ENCODE peak calls at places on chromosomes 3 and 15, in nine cellular contexts. One of them, this sample, is unnamed.

GRCh38 chr15:91271565-91272153 is 171.6 kb downstream of the SV2B start:
- DNase-seq in ovary: peak
- DNase-seq in stomach: peak
- DNase-seq in CD4-positive, alpha-beta memory T cell: peak
- DNase-seq in RWPE2: no peak
- DNase-seq in heart left ventricle: peak
- DNase-seq in iPS DF 6.9: no peak
- DNase-seq in MM.1S: peak
- DNase-seq in tibial artery: no peak
- DNase-seq in this sample: no peak

GRCh38 chr15:23416349-23417276 is 30.4 kb downstream of the GOLGA6L2 start:
- DNase-seq in RWPE2: peak
- DNase-seq in heart left ventricle: no peak
- DNase-seq in CD4-positive, alpha-beta memory T cell: no peak
- DNase-seq in stomach: no peak
- DNase-seq in ovary: no peak
- DNase-seq in MM.1S: peak
- DNase-seq in iPS DF 6.9: no peak
- DNase-seq in tibial artery: peak
- DNase-seq in this sample: peak

GRCh38 chr3:61956236-61956635 is 394.9 kb downstream of the PTPRG start:
- DNase-seq in MM.1S: no peak
- DNase-seq in stomach: no peak
- DNase-seq in iPS DF 6.9: no peak
- DNase-seq in CD4-positive, alpha-beta memory T cell: no peak
- DNase-seq in RWPE2: no peak
- DNase-seq in heart left ventricle: no peak
- DNase-seq in ovary: no peak
- DNase-seq in tibial artery: no peak
- DNase-seq in this sample: no peak

GRCh38 chr3:98521897-98522537 is 685 bp downstream of the CLDND1 start:
- DNase-seq in RWPE2: peak
- DNase-seq in ovary: peak
- DNase-seq in iPS DF 6.9: no peak
- DNase-seq in CD4-positive, alpha-beta memory T cell: peak
- DNase-seq in heart left ventricle: peak
- DNase-seq in stomach: peak
- DNase-seq in MM.1S: peak
- DNase-seq in tibial artery: peak
- DNase-seq in this sample: peak

GRCh38 chr3:31831526-31832034 is 149.5 kb downstream of the OSBPL10 start:
- DNase-seq in ovary: no peak
- DNase-seq in iPS DF 6.9: no peak
- DNase-seq in heart left ventricle: no peak
- DNase-seq in MM.1S: no peak
- DNase-seq in RWPE2: no peak
- DNase-seq in stomach: no peak
- DNase-seq in CD4-positive, alpha-beta memory T cell: no peak
- DNase-seq in tibial artery: no peak
- DNase-seq in this sample: no peak

GRCh38 chr3:189225431-189225830 is 53.7 kb downstream of the TPRG1 start:
- DNase-seq in MM.1S: no peak
- DNase-seq in ovary: no peak
- DNase-seq in stomach: no peak
- DNase-seq in iPS DF 6.9: no peak
- DNase-seq in RWPE2: no peak
- DNase-seq in tibial artery: no peak
- DNase-seq in heart left ventricle: no peak
- DNase-seq in CD4-positive, alpha-beta memory T cell: no peak
- DNase-seq in this sample: no peak

GRCh38 chr15:50487287-50487686 is 59.2 kb downstream of the USP50 start:
- DNase-seq in stomach: no peak
- DNase-seq in ovary: no peak
- DNase-seq in iPS DF 6.9: no peak
- DNase-seq in MM.1S: no peak
- DNase-seq in tibial artery: no peak
- DNase-seq in CD4-positive, alpha-beta memory T cell: no peak
- DNase-seq in RWPE2: no peak
- DNase-seq in heart left ventricle: no peak
- DNase-seq in this sample: no peak

GRCh38 chr15:92889390-92890113 is 10.6 kb upstream of the CHD2 start:
- DNase-seq in ovary: no peak
- DNase-seq in tibial artery: no peak
- DNase-seq in heart left ventricle: no peak
- DNase-seq in CD4-positive, alpha-beta memory T cell: no peak
- DNase-seq in RWPE2: no peak
- DNase-seq in stomach: no peak
- DNase-seq in MM.1S: no peak
- DNase-seq in iPS DF 6.9: no peak
- DNase-seq in this sample: no peak

GRCh38 chr3:119580148-119580760 is 962 bp downstream of the ADPRH start:
- DNase-seq in ovary: peak
- DNase-seq in stomach: no peak
- DNase-seq in heart left ventricle: peak
- DNase-seq in iPS DF 6.9: no peak
- DNase-seq in CD4-positive, alpha-beta memory T cell: no peak
- DNase-seq in RWPE2: no peak
- DNase-seq in MM.1S: no peak
- DNase-seq in tibial artery: peak
- DNase-seq in this sample: peak

GRCh38 chr3:56303508-56303907 is 164.8 kb downstream of the ERC2 start:
- DNase-seq in CD4-positive, alpha-beta memory T cell: no peak
- DNase-seq in stomach: no peak
- DNase-seq in tibial artery: no peak
- DNase-seq in ovary: no peak
- DNase-seq in RWPE2: no peak
- DNase-seq in heart left ventricle: peak
- DNase-seq in MM.1S: peak
- DNase-seq in iPS DF 6.9: peak
- DNase-seq in this sample: no peak

GRCh38 chr15:40162552-40162951 is 1.7 kb downstream of the BUB1B start:
- DNase-seq in MM.1S: no peak
- DNase-seq in stomach: no peak
- DNase-seq in CD4-positive, alpha-beta memory T cell: no peak
- DNase-seq in RWPE2: no peak
- DNase-seq in iPS DF 6.9: no peak
- DNase-seq in tibial artery: no peak
- DNase-seq in ovary: no peak
- DNase-seq in heart left ventricle: no peak
- DNase-seq in this sample: no peak
- H3K27ac ChIP-seq in MM.1S: no peak
- H3K27ac ChIP-seq in stomach: no peak
- H3K27ac ChIP-seq in CD4-positive, alpha-beta memory T cell: no peak
- H3K27ac ChIP-seq in RWPE2: no peak
- H3K27ac ChIP-seq in iPS DF 6.9: no peak
- H3K27ac ChIP-seq in tibial artery: no peak
- H3K27ac ChIP-seq in ovary: no peak
- H3K27ac ChIP-seq in heart left ventricle: no peak
- H3K27ac ChIP-seq in this sample: no peak

DNA sequence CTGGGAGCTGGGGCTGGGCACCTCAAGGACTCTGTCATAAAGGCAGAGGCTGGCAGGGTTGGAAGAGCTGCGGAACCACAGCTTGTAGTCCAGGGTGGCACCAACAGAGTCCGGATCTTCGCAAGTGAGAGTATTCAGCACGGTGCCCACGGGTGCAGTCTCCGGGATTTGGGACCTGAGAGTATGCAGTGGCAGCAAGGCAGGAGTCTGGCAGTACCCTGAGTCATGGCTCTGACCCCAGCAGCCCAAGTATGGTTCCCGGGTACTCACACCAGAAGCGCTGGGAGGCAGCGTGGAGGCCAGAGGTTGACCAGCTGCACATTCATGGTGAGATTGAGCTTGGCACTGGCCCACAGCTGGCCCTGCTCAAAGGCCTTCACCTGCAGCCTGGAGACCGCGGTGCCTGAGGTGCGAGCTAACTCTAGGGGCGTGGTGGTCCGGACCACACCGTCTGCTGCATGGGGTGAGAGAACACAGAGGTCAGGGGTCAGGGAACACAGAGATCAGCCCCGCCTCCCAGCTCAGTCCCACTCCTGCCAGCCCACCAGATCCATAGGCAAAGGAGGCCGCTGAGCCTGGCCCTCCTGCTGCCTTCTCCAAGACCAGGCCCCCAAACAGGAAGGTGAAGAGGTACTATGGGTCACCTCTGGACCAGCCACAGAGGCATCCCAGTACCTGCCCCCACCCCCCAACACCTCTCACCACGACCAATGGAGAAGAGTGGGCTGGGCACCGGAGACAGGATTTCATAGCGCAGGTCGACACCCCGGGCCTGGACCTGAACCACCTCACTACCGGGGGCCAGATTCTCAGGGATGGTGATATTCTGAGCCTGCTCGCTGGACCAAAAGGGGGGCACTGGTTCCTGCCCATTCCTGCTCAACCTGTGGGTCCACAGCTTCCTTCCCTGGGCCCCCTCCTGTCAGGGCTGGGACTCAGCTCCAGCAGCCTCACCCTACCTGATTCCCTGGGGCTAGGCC is 4.5 kb downstream of the CDHR4 start:
- DNase-seq in heart left ventricle: no peak
- DNase-seq in CD4-positive, alpha-beta memory T cell: no peak
- DNase-seq in MM.1S: no peak
- DNase-seq in RWPE2: no peak
- DNase-seq in ovary: no peak
- DNase-seq in iPS DF 6.9: no peak
- DNase-seq in stomach: no peak
- DNase-seq in tibial artery: no peak
- DNase-seq in this sample: peak
- H3K27ac ChIP-seq in heart left ventricle: no peak
- H3K27ac ChIP-seq in CD4-positive, alpha-beta memory T cell: no peak
- H3K27ac ChIP-seq in MM.1S: no peak
- H3K27ac ChIP-seq in RWPE2: no peak
- H3K27ac ChIP-seq in ovary: no peak
- H3K27ac ChIP-seq in iPS DF 6.9: no peak
- H3K27ac ChIP-seq in stomach: no peak
- H3K27ac ChIP-seq in tibial artery: no peak
- H3K27ac ChIP-seq in this sample: no peak

DNA sequence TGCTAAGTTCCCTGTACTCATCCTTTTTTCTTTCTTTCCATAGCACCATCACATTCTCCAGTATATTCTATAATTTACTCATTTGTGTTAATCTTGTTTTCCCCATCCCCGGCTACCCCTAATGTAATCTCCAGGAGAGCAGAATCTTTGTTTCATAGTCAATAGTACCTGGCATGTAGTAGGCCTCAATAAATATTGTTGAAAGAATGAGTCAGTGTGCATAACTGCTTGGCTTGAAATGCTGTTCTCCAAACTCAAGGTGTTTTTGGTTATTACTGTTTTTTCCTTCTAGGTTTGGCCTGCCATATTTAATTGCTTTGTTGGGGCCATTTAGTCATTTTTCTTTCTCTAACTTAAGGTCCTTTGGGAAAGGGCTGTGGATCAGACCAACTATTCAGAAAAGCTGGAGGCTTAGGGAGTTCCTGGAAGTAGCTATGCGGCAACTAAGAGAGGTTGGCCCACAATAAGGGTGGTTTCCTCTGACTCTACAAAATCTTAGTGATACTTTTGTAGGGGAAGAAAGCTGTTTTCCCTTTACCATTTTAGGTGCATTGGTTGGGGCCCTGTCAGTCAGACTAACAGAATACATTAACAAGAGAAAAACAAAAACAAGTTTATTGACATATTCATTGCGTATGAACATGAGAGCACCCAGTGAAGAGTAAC is 28.4 kb downstream of the KAT2B start:
- DNase-seq in ovary: no peak
- DNase-seq in CD4-positive, alpha-beta memory T cell: no peak
- DNase-seq in RWPE2: no peak
- DNase-seq in heart left ventricle: no peak
- DNase-seq in stomach: no peak
- DNase-seq in MM.1S: no peak
- DNase-seq in iPS DF 6.9: no peak
- DNase-seq in tibial artery: no peak
- DNase-seq in this sample: no peak
- H3K27ac ChIP-seq in ovary: no peak
- H3K27ac ChIP-seq in CD4-positive, alpha-beta memory T cell: no peak
- H3K27ac ChIP-seq in RWPE2: peak
- H3K27ac ChIP-seq in heart left ventricle: no peak
- H3K27ac ChIP-seq in stomach: no peak
- H3K27ac ChIP-seq in MM.1S: no peak
- H3K27ac ChIP-seq in iPS DF 6.9: no peak
- H3K27ac ChIP-seq in tibial artery: no peak
- H3K27ac ChIP-seq in this sample: no peak

GRCh38 chr3:50630916-50631315 is 14.0 kb downstream of the MAPKAPK3 start:
- DNase-seq in heart left ventricle: no peak
- DNase-seq in MM.1S: no peak
- DNase-seq in ovary: no peak
- DNase-seq in CD4-positive, alpha-beta memory T cell: no peak
- DNase-seq in RWPE2: no peak
- DNase-seq in tibial artery: no peak
- DNase-seq in iPS DF 6.9: no peak
- DNase-seq in stomach: no peak
- DNase-seq in this sample: no peak
- H3K27ac ChIP-seq in heart left ventricle: no peak
- H3K27ac ChIP-seq in MM.1S: no peak
- H3K27ac ChIP-seq in ovary: no peak
- H3K27ac ChIP-seq in CD4-positive, alpha-beta memory T cell: no peak
- H3K27ac ChIP-seq in RWPE2: peak
- H3K27ac ChIP-seq in tibial artery: no peak
- H3K27ac ChIP-seq in iPS DF 6.9: no peak
- H3K27ac ChIP-seq in stomach: no peak
- H3K27ac ChIP-seq in this sample: no peak